ENCODE peak calls at places on chromosome 1, in four cellular contexts. F is brain pericyte; J is activated naive CD4-positive, alpha-beta T cell; T is Right ventricle myocardium inferior. H is an unnamed sample.

GRCh38 chr1:36408479-36408878 is 10.8 kb upstream of the LSM10 start:
- DNase-seq in T (no peak), J (no peak), F (no peak), H (no peak)

GRCh38 chr1:31562707-31563360 is 13.5 kb upstream of the TINAGL1 start:
- DNase-seq in J (no peak), T (no peak), F (no peak), H (no peak)

GRCh38 chr1:225529726-225530125 is 101.9 kb upstream of the LBR start:
- DNase-seq in F (no peak), T (no peak), J (no peak), H (no peak)

GRCh38 chr1:77534456-77534855 is 148.0 kb downstream of the ZZZ3 start:
- DNase-seq in J (no peak), T (no peak), F (no peak), H (no peak)

GRCh38 chr1:94801919-94802546 is 18.1 kb upstream of the SLC44A3 start:
- DNase-seq in F (peak), T (no peak), J (no peak), H (peak)

GRCh38 chr1:19597463-19598309 is 46.4 kb upstream of the NBL1 start:
- DNase-seq in F (no peak), T (no peak), J (no peak), H (no peak)

GRCh38 chr1:229781453-229781852 is 155.4 kb downstream of the URB2 start:
- DNase-seq in T (no peak), F (no peak), J (no peak), H (no peak)

GRCh38 chr1:58754056-58754613 is 29.7 kb downstream of the JUN start:
- DNase-seq in F (no peak), T (no peak), J (no peak), H (no peak)

GRCh38 chr1:155472491-155472890 is 90.1 kb downstream of the ASH1L start:
- DNase-seq in J (no peak), F (no peak), T (no peak), H (no peak)

GRCh38 chr1:183567584-183567983 is 22.7 kb downstream of the NCF2 start:
- DNase-seq in F (no peak), J (no peak), T (peak), H (peak)

GRCh38 chr1:181129771-181130606 is 41.5 kb downstream of the IER5 start:
- DNase-seq in T (no peak), J (no peak), F (no peak), H (no peak)

GRCh38 chr1:150186789-150187559 is 37.3 kb downstream of the PLEKHO1 start:
- DNase-seq in J (no peak), F (no peak), T (no peak), H (peak)

GRCh38 chr1:2099871-2100774 is 49.9 kb downstream of the PRKCZ start:
- DNase-seq in F (no peak), J (no peak), T (peak), H (no peak)

GRCh38 chr1:16967095-16967567 is 13.3 kb downstream of the MFAP2 start:
- DNase-seq in F (no peak), J (no peak), T (no peak), H (no peak)

GRCh38 chr1:118206966-118207365 is 21.9 kb upstream of the SPAG17 start:
- DNase-seq in T (no peak), F (no peak), J (no peak), H (no peak)

GRCh38 chr1:1264868-1265272 is 8.8 kb downstream of the UBE2J2 start:
- DNase-seq in J (no peak), F (peak), T (peak), H (no peak)

GRCh38 chr1:56709269-56709880 is 64.3 kb downstream of the PRKAA2 start:
- DNase-seq in T (no peak), F (peak), J (no peak), H (no peak)

GRCh38 chr1:209010831-209011230 is 572.7 kb upstream of the CAMK1G start:
- DNase-seq in J (no peak), F (no peak), T (no peak), H (no peak)

GRCh38 chr1:213252026-213252425 is 201.0 kb downstream of the RPS6KC1 start:
- DNase-seq in F (no peak), J (no peak), T (no peak), H (no peak)

GRCh38 chr1:156098782-156099181 is 15.7 kb upstream of the LMNA start:
- DNase-seq in J (no peak), T (no peak), F (no peak), H (no peak)

GRCh38 chr1:109181807-109182163 is 31.9 kb upstream of the SARS1 start:
- DNase-seq in J (no peak), T (no peak), F (no peak), H (no peak)